ENCODE peak calls at places on chromosomes 6 and 20, in six cellular contexts. One of them, this sample, is unnamed.

GRCh38 chr20:58546756-58547526 is 31.7 kb upstream of the APCDD1L start:
- DNase-seq in uterus: no peak
- DNase-seq in choroid plexus epithelial cell: no peak
- DNase-seq in activated CD8-positive, alpha-beta memory T cell treated with anti-CD3 and anti-CD28 coated beads, Interleukin-2, amount 10 ng/mL, durations not matched to agents 7 days and 5 days: no peak
- DNase-seq in endothelial cell: no peak
- DNase-seq in body of pancreas: no peak
- DNase-seq in this sample: no peak

GRCh38 chr6:31768717-31769257 is 6.3 kb downstream of the SAPCD1 start:
- DNase-seq in uterus: no peak
- DNase-seq in body of pancreas: no peak
- DNase-seq in endothelial cell: no peak
- DNase-seq in choroid plexus epithelial cell: no peak
- DNase-seq in activated CD8-positive, alpha-beta memory T cell treated with anti-CD3 and anti-CD28 coated beads, Interleukin-2, amount 10 ng/mL, durations not matched to agents 7 days and 5 days: no peak
- DNase-seq in this sample: no peak

GRCh38 chr20:6504826-6505225 is 262.7 kb upstream of the BMP2 start:
- DNase-seq in choroid plexus epithelial cell: no peak
- DNase-seq in body of pancreas: no peak
- DNase-seq in activated CD8-positive, alpha-beta memory T cell treated with anti-CD3 and anti-CD28 coated beads, Interleukin-2, amount 10 ng/mL, durations not matched to agents 7 days and 5 days: no peak
- DNase-seq in uterus: no peak
- DNase-seq in endothelial cell: no peak
- DNase-seq in this sample: no peak

GRCh38 chr6:81834141-81834621 is 81.7 kb upstream of the TENT5A start:
- DNase-seq in activated CD8-positive, alpha-beta memory T cell treated with anti-CD3 and anti-CD28 coated beads, Interleukin-2, amount 10 ng/mL, durations not matched to agents 7 days and 5 days: no peak
- DNase-seq in uterus: no peak
- DNase-seq in endothelial cell: no peak
- DNase-seq in choroid plexus epithelial cell: peak; percentile 61
- DNase-seq in body of pancreas: peak; percentile 31
- DNase-seq in this sample: no peak

GRCh38 chr6:118218156-118218555 is 311.1 kb downstream of the SLC35F1 start:
- DNase-seq in activated CD8-positive, alpha-beta memory T cell treated with anti-CD3 and anti-CD28 coated beads, Interleukin-2, amount 10 ng/mL, durations not matched to agents 7 days and 5 days: no peak
- DNase-seq in body of pancreas: no peak
- DNase-seq in choroid plexus epithelial cell: no peak
- DNase-seq in endothelial cell: no peak
- DNase-seq in uterus: no peak
- DNase-seq in this sample: no peak

GRCh38 chr20:37257993-37258392 is 3.6 kb downstream of the GHRH start:
- DNase-seq in uterus: no peak
- DNase-seq in body of pancreas: no peak
- DNase-seq in endothelial cell: no peak
- DNase-seq in choroid plexus epithelial cell: no peak
- DNase-seq in activated CD8-positive, alpha-beta memory T cell treated with anti-CD3 and anti-CD28 coated beads, Interleukin-2, amount 10 ng/mL, durations not matched to agents 7 days and 5 days: no peak
- DNase-seq in this sample: no peak

GRCh38 chr20:57294558-57294957 is 28.1 kb upstream of the BMP7 start:
- DNase-seq in activated CD8-positive, alpha-beta memory T cell treated with anti-CD3 and anti-CD28 coated beads, Interleukin-2, amount 10 ng/mL, durations not matched to agents 7 days and 5 days: no peak
- DNase-seq in uterus: no peak
- DNase-seq in choroid plexus epithelial cell: no peak
- DNase-seq in endothelial cell: no peak
- DNase-seq in body of pancreas: no peak
- DNase-seq in this sample: no peak

GRCh38 chr6:107447663-107448216 is 11.6 kb downstream of the PDSS2 start:
- DNase-seq in uterus: no peak
- DNase-seq in choroid plexus epithelial cell: no peak
- DNase-seq in activated CD8-positive, alpha-beta memory T cell treated with anti-CD3 and anti-CD28 coated beads, Interleukin-2, amount 10 ng/mL, durations not matched to agents 7 days and 5 days: no peak
- DNase-seq in endothelial cell: no peak
- DNase-seq in body of pancreas: no peak
- DNase-seq in this sample: no peak

GRCh38 chr20:58850693-58851174 is at the start of gene GNAS-AS1:
- DNase-seq in endothelial cell: peak; percentile 86
- DNase-seq in uterus: peak; percentile 78
- DNase-seq in body of pancreas: peak; percentile 86
- DNase-seq in activated CD8-positive, alpha-beta memory T cell treated with anti-CD3 and anti-CD28 coated beads, Interleukin-2, amount 10 ng/mL, durations not matched to agents 7 days and 5 days: peak; percentile 88
- DNase-seq in choroid plexus epithelial cell: peak; percentile 93
- DNase-seq in this sample: peak; percentile 60

This sample was measured in naive B cell.